ENCODE peak calls at places on chromosomes 5 and 9, in ten cellular contexts. S is activated CD4-positive, alpha-beta T cell treated with anti-CD3 and anti-CD28 coated beads for 36 hours; U is COR-L47; A is cardiac muscle cell; D is sciatic nerve; M is activated naive CD4-positive, alpha-beta T cell treated with anti-CD3 and anti-CD28 coated beads, Interleukin-2, amount 10 ng/mL, durations not matched to agents 7 days and 5 days; T is choroid plexus epithelial cell; C is fibroblast of the conjunctiva; H is mucosa of descending colon; N is mesendoderm. Y is an unnamed sample.

GRCh38 chr5:116216246-116216645 is 131.4 kb downstream of the COMMD10 start:
- DNase-seq in A (no peak), N (no peak), M (no peak), S (no peak), T (peak), H (no peak), U (no peak), C (no peak), D (no peak), Y (no peak)

GRCh38 chr9:34651876-34652602 is at the start of gene IL11RA:
- DNase-seq in D (peak), N (peak), T (peak), S (peak), C (peak), M (peak), A (peak), H (peak), U (no peak), Y (peak)

GRCh38 chr5:73701566-73701965 is 75.6 kb downstream of the ARHGEF28 start:
- DNase-seq in A (no peak), T (peak), H (no peak), M (no peak), D (no peak), S (no peak), U (no peak), C (no peak), N (no peak), Y (no peak)

GRCh38 chr5:94524841-94525697 is 93.3 kb downstream of the KIAA0825 start:
- DNase-seq in T (peak), S (peak), C (peak), U (peak), A (peak), D (no peak), N (peak), H (no peak), M (peak), Y (peak)

GRCh38 chr9:91179237-91180138 is 182.2 kb downstream of the AUH start:
- DNase-seq in D (peak), S (no peak), T (peak), C (no peak), N (no peak), H (peak), A (no peak), U (no peak), M (no peak), Y (no peak)

GRCh38 chr9:108367188-108367587 is 488.6 kb downstream of the ACTL7B start:
- DNase-seq in H (no peak), S (no peak), U (no peak), M (no peak), C (no peak), D (no peak), N (no peak), T (no peak), A (no peak), Y (no peak)

GRCh38 chr5:60945760-60946253 is 802 bp downstream of the NDUFAF2 start:
- DNase-seq in S (peak), C (peak), T (peak), M (no peak), D (peak), N (peak), A (peak), H (no peak), U (no peak), Y (peak)

GRCh38 chr5:171630047-171630669 is 155.5 kb upstream of the SMIM23 start:
- DNase-seq in D (peak), C (peak), M (no peak), T (peak), A (peak), S (peak), N (peak), H (peak), U (peak), Y (peak)

GRCh38 chr5:106418196-106418595 is 1252.5 kb downstream of the EFNA5 start:
- DNase-seq in T (peak), H (no peak), N (no peak), C (no peak), D (no peak), A (no peak), U (no peak), M (no peak), S (no peak), Y (no peak)

GRCh38 chr5:1179383-1179715 is 22.0 kb upstream of the SLC6A19 start:
- DNase-seq in H (no peak), D (no peak), S (no peak), T (no peak), U (no peak), C (no peak), N (no peak), A (no peak), M (no peak), Y (no peak)

GRCh38 chr5:157761690-157762611 is 18.4 kb downstream of the LSM11 start:
- DNase-seq in H (no peak), S (peak), U (peak), N (peak), M (peak), C (peak), T (peak), A (peak), D (no peak), Y (peak)

GRCh38 chr5:141617128-141617527 is 1.7 kb downstream of the DIAPH1 start:
- DNase-seq in S (no peak), T (no peak), D (no peak), N (no peak), A (peak), U (no peak), C (no peak), M (no peak), H (no peak), Y (no peak)

GRCh38 chr5:61563401-61563800 is 231.3 kb downstream of the ZSWIM6 start:
- DNase-seq in S (no peak), D (no peak), N (no peak), T (peak), A (peak), M (no peak), H (peak), U (no peak), C (no peak), Y (no peak)

GRCh38 chr5:176402684-176403083 is 13.7 kb downstream of the CLTB start:
- DNase-seq in U (no peak), N (no peak), M (no peak), S (no peak), D (peak), H (peak), T (no peak), A (peak), C (no peak), Y (no peak)

GRCh38 chr9:117180896-117181456 is 233.9 kb downstream of the ASTN2 start:
- DNase-seq in S (no peak), D (no peak), T (no peak), N (no peak), M (no peak), H (no peak), C (no peak), A (no peak), U (no peak), Y (no peak)

GRCh38 chr5:89930591-89931383 is 478.8 kb downstream of the CETN3 start:
- DNase-seq in C (peak), N (peak), T (peak), H (no peak), D (no peak), M (no peak), S (no peak), A (peak), U (no peak), Y (peak)

GRCh38 chr9:85142461-85143401 is 473.2 kb downstream of the NTRK2 start:
- DNase-seq in U (no peak), H (no peak), C (peak), N (peak), S (no peak), A (peak), M (no peak), D (peak), T (no peak), Y (peak)

GRCh38 chr9:69317894-69318293 is 7.1 kb upstream of the ENTREP1 start:
- DNase-seq in S (peak), C (no peak), N (no peak), H (no peak), A (no peak), U (no peak), T (no peak), D (no peak), M (no peak), Y (no peak)

GRCh38 chr5:143543358-143544255 is 140.1 kb upstream of the NR3C1 start:
- DNase-seq in U (no peak), N (peak), M (no peak), D (no peak), T (peak), A (peak), C (no peak), H (no peak), S (no peak), Y (no peak)

GRCh38 chr5:132073231-132074013 is at the start of gene CSF2:
- DNase-seq in C (no peak), U (no peak), N (no peak), H (no peak), D (no peak), T (peak), S (peak), M (no peak), A (no peak), Y (no peak)

GRCh38 chr9:36575411-36575882 is 2.8 kb downstream of the MELK start:
- DNase-seq in A (peak), U (no peak), C (peak), N (peak), M (no peak), H (no peak), T (peak), S (no peak), D (no peak), Y (peak)

GRCh38 chr9:911003-911402 is 65.5 kb upstream of the DMRT3 start:
- DNase-seq in H (no peak), T (no peak), M (no peak), D (no peak), A (no peak), C (no peak), S (no peak), N (peak), U (no peak), Y (no peak)

GRCh38 chr9:99389087-99390033 is 167.3 kb downstream of the SEC61B start:
- DNase-seq in H (no peak), D (no peak), T (peak), N (no peak), C (no peak), A (peak), U (no peak), M (no peak), S (no peak), Y (no peak)

GRCh38 chr9:13090588-13090987 is 188.9 kb downstream of the MPDZ start:
- DNase-seq in M (no peak), D (no peak), A (peak), N (no peak), U (no peak), S (no peak), C (no peak), H (no peak), T (peak), Y (no peak)

GRCh38 chr9:1474259-1474658 is 424.1 kb downstream of the DMRT2 start:
- DNase-seq in A (peak), C (no peak), U (no peak), M (no peak), N (no peak), S (no peak), D (no peak), H (no peak), T (no peak), Y (no peak)

GRCh38 chr9:4170231-4170630 is 129.6 kb downstream of the GLIS3 start:
- DNase-seq in T (no peak), H (no peak), U (no peak), M (no peak), S (no peak), A (no peak), C (no peak), D (no peak), N (no peak), Y (no peak)

GRCh38 chr5:16464664-16465543 is 696 bp downstream of the ZNF622 start:
- DNase-seq in C (no peak), D (no peak), T (peak), H (no peak), A (no peak), M (no peak), U (no peak), S (peak), N (no peak), Y (no peak)

GRCh38 chr9:79858509-79858908 is 286.7 kb downstream of the TLE4 start:
- DNase-seq in C (no peak), D (no peak), M (no peak), N (no peak), H (no peak), S (peak), T (peak), U (no peak), A (peak), Y (peak)

GRCh38 chr9:93634311-93635185 is 58.2 kb downstream of the PHF2 start:
- DNase-seq in N (no peak), H (no peak), S (no peak), T (no peak), U (no peak), C (no peak), D (peak), A (no peak), M (no peak), Y (no peak)

GRCh38 chr5:86709157-86709881 is 91.6 kb downstream of the COX7C start:
- DNase-seq in C (no peak), H (no peak), T (no peak), A (no peak), S (no peak), N (no peak), U (no peak), D (no peak), M (no peak), Y (no peak)

GRCh38 chr9:28661853-28662252 is 1088.6 kb upstream of the C9orf72 start:
- DNase-seq in N (no peak), H (no peak), T (no peak), U (no peak), S (no peak), A (no peak), C (no peak), D (no peak), M (no peak), Y (no peak)

GRCh38 chr9:122406264-122406890 is 35.6 kb downstream of the PTGS1 start:
- DNase-seq in D (no peak), H (no peak), T (no peak), C (no peak), N (no peak), M (no peak), A (no peak), S (no peak), U (peak), Y (no peak)

GRCh38 chr9:133945977-133946753 is 46.0 kb downstream of the VAV2 start:
- DNase-seq in N (no peak), S (no peak), T (no peak), C (no peak), M (no peak), A (no peak), H (peak), U (no peak), D (no peak), Y (no peak)

GRCh38 chr5:132272341-132273210 is 15.1 kb downstream of the PDLIM4 start:
- DNase-seq in N (peak), S (peak), U (peak), T (peak), A (peak), H (peak), C (no peak), M (peak), D (peak), Y (peak)

GRCh38 chr5:151448038-151448985 is 909 bp downstream of the SLC36A1 start:
- DNase-seq in C (no peak), A (peak), N (peak), H (no peak), S (peak), U (peak), T (peak), D (no peak), M (peak), Y (peak)

GRCh38 chr5:42919600-42919999 is 107.9 kb upstream of the SELENOP start:
- DNase-seq in D (no peak), S (no peak), H (no peak), C (no peak), A (no peak), T (no peak), U (no peak), N (no peak), M (no peak), Y (no peak)

GRCh38 chr9:335373-335772 is 120.7 kb downstream of the DOCK8 start:
- DNase-seq in M (no peak), A (no peak), S (no peak), H (no peak), N (no peak), C (no peak), T (no peak), D (no peak), U (no peak), Y (no peak)

GRCh38 chr5:151001436-151001835 is 19.0 kb upstream of the GPX3 start:
- DNase-seq in N (no peak), C (no peak), D (no peak), U (no peak), S (no peak), T (no peak), A (no peak), H (no peak), M (no peak), Y (no peak)

GRCh38 chr9:72703574-72703973 is 182.2 kb downstream of the TMC1 start:
- DNase-seq in H (no peak), D (no peak), N (no peak), S (no peak), C (no peak), U (no peak), T (peak), M (no peak), A (peak), Y (no peak)

GRCh38 chr9:84996049-84996448 is 326.5 kb downstream of the NTRK2 start:
- DNase-seq in H (no peak), N (no peak), U (no peak), T (no peak), A (peak), S (no peak), D (no peak), C (no peak), M (no peak), Y (no peak)

Y was measured in SK-MEL-5.